ENCODE peak calls at places on chromosomes 1 and 21, in six cellular contexts. B is K562, G is A549, K is ovary, O is GM13976, P is Calu3. L is an unnamed sample.

GRCh38 chr1:86200901-86201300 is 44.3 kb upstream of the COL24A1 start:
- DNase-seq in B (no peak), G (no peak), K (no peak), O (no peak), P (no peak), L (no peak)

GRCh38 chr1:168000656-168001055 is 63.8 kb upstream of the MPC2 start:
- DNase-seq in B (no peak), G (no peak), K (no peak), O (no peak), P (no peak), L (no peak)

GRCh38 chr21:32572574-32573420 is 12.5 kb downstream of the TCP10L start:
- DNase-seq in B (peak), G (no peak), K (no peak), O (no peak), P (peak), L (no peak)

GRCh38 chr1:174931214-174931613 is 68.5 kb upstream of the CACYBP start:
- DNase-seq in B (no peak), G (no peak), K (no peak), O (no peak), P (no peak), L (no peak)

GRCh38 chr21:42619841-42620240 is 33.6 kb upstream of the PDE9A start:
- DNase-seq in B (no peak), G (no peak), K (no peak), O (no peak), P (no peak), L (no peak)

GRCh38 chr1:188670837-188671236 is 1806.8 kb downstream of the BRINP3 start:
- DNase-seq in B (no peak), G (peak), K (no peak), O (no peak), P (peak), L (no peak)

GRCh38 chr1:52057245-52057644 is 1.1 kb downstream of the BTF3L4 start:
- DNase-seq in B (no peak), G (no peak), K (no peak), O (no peak), P (no peak), L (no peak)

GRCh38 chr1:218816999-218817398 is 356.7 kb upstream of the LYPLAL1 start:
- DNase-seq in B (no peak), G (no peak), K (peak), O (no peak), P (no peak), L (no peak)

GRCh38 chr1:22503721-22504410 is 52.2 kb downstream of the ZBTB40 start:
- DNase-seq in B (no peak), G (no peak), K (no peak), O (no peak), P (no peak), L (no peak)

GRCh38 chr21:45379171-45379900 is 25.6 kb upstream of the COL18A1 start:
- DNase-seq in B (no peak), G (no peak), K (peak), O (no peak), P (no peak), L (no peak)

GRCh38 chr1:4323309-4323708 is 331.1 kb upstream of the AJAP1 start:
- DNase-seq in B (no peak), G (no peak), K (no peak), O (no peak), P (no peak), L (no peak)

GRCh38 chr1:6272476-6273270 is 11.8 kb upstream of the GPR153 start:
- DNase-seq in B (no peak), G (no peak), K (peak), O (no peak), P (no peak), L (no peak)

GRCh38 chr1:6271554-6271953 is 10.7 kb upstream of the GPR153 start:
- DNase-seq in B (no peak), G (no peak), K (no peak), O (no peak), P (no peak), L (no peak)

GRCh38 chr1:6274622-6275139 is 13.8 kb upstream of the GPR153 start:
- DNase-seq in B (no peak), G (no peak), K (peak), O (no peak), P (no peak), L (no peak)

GRCh38 chr1:6274102-6274501 is 13.2 kb upstream of the GPR153 start:
- DNase-seq in B (no peak), G (no peak), K (peak), O (no peak), P (no peak), L (no peak)

GRCh38 chr1:6273380-6273891 is 12.5 kb upstream of the GPR153 start:
- DNase-seq in B (peak), G (no peak), K (no peak), O (no peak), P (peak), L (no peak)
- TF ChIP-seq CTCF in B (no peak), G (no peak), K (no peak), O (no peak), P (no peak), L (no peak)

DNA sequence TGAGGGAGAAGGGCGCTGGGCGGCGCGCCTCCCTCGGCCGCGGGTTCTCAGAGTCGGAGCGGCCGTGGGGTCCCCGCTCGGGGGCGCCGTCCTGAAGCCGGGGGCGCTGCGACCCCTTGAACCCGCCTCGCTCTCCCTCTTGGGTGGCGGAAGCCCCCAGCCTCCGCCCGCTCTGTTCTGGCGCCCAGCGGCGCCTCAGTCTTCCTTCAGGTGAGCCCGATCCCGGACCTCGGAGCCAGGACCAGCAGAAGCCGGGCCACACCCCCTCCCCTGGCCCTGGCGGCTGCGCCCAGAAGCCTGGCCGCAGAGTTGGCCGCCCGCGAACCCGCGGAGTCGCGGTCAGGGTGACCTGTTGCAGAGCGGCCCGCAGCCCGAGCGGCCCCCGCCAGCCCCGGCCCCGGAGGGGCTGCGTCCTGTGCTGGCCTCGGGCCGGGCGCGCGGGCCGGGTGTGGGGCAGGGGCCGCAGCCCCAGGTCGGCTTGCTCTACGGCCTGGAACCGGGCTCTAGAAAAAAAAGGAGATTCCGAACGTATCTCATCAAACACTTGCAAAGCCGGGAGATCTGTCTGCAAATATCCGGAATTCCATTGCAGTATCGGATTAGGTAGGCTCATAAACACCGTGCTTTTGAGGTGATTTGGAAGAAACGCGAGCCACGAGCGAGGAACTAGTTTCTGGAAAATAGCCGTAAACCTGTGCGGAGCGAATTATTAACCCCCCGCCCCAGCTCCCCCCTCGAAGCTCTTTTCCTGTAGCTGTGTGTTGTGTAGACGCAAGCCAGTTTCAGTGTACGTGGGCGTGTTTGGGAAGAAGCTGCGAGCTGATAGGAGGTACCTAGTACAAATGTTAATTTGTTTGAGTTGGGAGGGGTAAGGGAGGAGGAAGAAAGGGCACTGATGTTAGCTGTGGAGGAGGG is 816 bp downstream of the RALGPS2 start:
- DNase-seq in B (peak), G (peak), K (peak), O (peak), P (peak), L (peak)
- TF ChIP-seq CTCF in B (no peak), G (peak), K (no peak), O (no peak), P (no peak), L (peak)

DNA sequence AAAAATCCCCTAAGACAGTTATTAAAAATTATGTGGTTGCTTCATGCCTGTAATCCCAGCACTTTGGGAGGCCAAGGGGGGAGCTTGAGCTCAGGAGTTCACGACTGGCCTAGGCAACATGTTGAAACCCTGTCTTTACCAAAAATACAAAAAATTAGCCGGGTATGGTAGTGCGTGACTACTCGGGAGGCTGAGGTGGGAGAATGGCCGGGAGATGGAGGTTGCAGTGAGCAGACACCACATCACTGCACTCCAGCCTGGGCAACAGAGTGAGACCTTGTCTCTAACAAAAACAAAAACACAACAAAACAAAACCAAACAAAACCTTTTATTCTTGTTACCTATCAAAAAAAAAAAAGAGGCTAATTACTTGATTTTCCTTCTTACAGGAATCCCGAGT is 2.1 kb downstream of the ELK4 start:
- DNase-seq in B (no peak), G (no peak), K (no peak), O (no peak), P (no peak), L (no peak)
- TF ChIP-seq CTCF in B (no peak), G (no peak), K (no peak), O (no peak), P (no peak), L (no peak)

GRCh38 chr1:215523128-215523861 is 43.8 kb upstream of the KCTD3 start:
- DNase-seq in B (no peak), G (no peak), K (no peak), O (no peak), P (no peak), L (no peak)
- TF ChIP-seq CTCF in B (no peak), G (peak), K (no peak), O (no peak), P (no peak), L (peak)

GRCh38 chr1:212699104-212699838 is 369 bp downstream of the BATF3 start:
- DNase-seq in B (peak), G (peak), K (peak), O (peak), P (peak), L (peak)
- TF ChIP-seq CTCF in B (peak), G (peak), K (no peak), O (peak), P (peak), L (peak)

DNA sequence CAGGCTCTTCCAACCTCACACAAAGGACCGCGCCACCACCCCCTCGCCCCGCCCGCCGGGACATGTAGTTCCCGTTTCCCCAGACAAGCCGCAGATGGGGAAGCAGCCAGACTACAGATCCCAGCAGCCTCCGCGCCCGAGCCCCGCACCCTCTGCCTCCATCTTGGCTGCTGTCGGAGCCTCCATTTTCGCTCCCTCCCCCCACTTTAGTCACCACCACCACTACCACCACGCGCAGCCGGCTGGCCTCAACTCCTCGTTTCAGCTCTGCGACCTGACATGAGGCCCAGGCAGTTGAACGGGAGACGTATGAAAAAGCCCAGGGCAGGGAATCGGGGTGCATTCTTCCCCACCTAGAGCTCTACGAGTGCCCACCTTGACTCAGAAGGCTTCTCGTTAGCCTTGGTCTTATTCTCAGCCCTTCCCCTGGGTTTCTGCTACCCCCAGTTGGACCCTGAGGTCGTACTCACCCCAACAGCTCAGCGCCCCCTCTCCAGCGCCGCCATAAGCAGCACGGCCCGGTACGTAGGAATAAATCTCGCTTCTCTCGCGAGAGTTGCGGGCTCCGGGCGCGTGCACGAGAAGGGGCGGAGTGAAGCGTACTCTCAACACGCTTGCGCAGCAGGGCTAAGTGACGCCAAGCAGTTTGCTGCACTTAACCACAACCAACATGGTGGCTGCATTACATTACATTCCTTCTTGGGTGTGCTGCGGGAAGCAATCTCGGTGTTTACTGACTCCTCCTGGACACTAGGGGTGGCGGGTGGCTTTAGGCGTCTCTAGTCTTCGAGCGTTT is at the start of gene CSDE1:
- DNase-seq in B (peak), G (peak), K (peak), O (peak), P (peak), L (peak)
- TF ChIP-seq CTCF in B (peak), G (peak), K (no peak), O (peak), P (no peak), L (peak)

L was measured in neural crest cell.